ENCODE peak calls at places on chromosome 22, in seven cellular contexts. One of them, this sample, is unnamed. For H3K36me3 and H3K27me3, the result is how much of the 10 kb centered on the place peaks cover.

GRCh38 chr22:19598054-19598855 is 74.0 kb upstream of the CLDN5 start:
- DNase-seq in colonic mucosa: no peak
- DNase-seq in brain microvascular endothelial cell: no peak
- DNase-seq in neural progenitor cell: no peak
- DNase-seq in CD8-positive, alpha-beta memory T cell: no peak
- DNase-seq in bronchial epithelial cell: peak
- DNase-seq in SK-N-SH: no peak
- DNase-seq in this sample: no peak

GRCh38 chr22:31286360-31287255 is 5.7 kb downstream of the PIK3IP1 start:
- DNase-seq in bronchial epithelial cell: no peak
- DNase-seq in brain microvascular endothelial cell: no peak
- DNase-seq in SK-N-SH: no peak
- DNase-seq in neural progenitor cell: no peak
- DNase-seq in CD8-positive, alpha-beta memory T cell: peak
- DNase-seq in colonic mucosa: peak
- DNase-seq in this sample: no peak

GRCh38 chr22:19483481-19484244 is 3.9 kb downstream of the CDC45 start:
- DNase-seq in colonic mucosa: no peak
- DNase-seq in neural progenitor cell: no peak
- DNase-seq in SK-N-SH: no peak
- DNase-seq in CD8-positive, alpha-beta memory T cell: no peak
- DNase-seq in brain microvascular endothelial cell: peak
- DNase-seq in bronchial epithelial cell: peak
- DNase-seq in this sample: no peak

GRCh38 chr22:48885919-48886305 is 941.8 kb downstream of the BRD1 start:
- DNase-seq in colonic mucosa: no peak
- DNase-seq in bronchial epithelial cell: no peak
- DNase-seq in SK-N-SH: no peak
- DNase-seq in CD8-positive, alpha-beta memory T cell: no peak
- DNase-seq in neural progenitor cell: no peak
- DNase-seq in brain microvascular endothelial cell: no peak
- DNase-seq in this sample: no peak

GRCh38 chr22:18033204-18033998 is 9.0 kb upstream of the MICAL3 start:
- DNase-seq in CD8-positive, alpha-beta memory T cell: no peak
- DNase-seq in bronchial epithelial cell: no peak
- DNase-seq in colonic mucosa: no peak
- DNase-seq in brain microvascular endothelial cell: no peak
- DNase-seq in neural progenitor cell: no peak
- DNase-seq in SK-N-SH: no peak
- DNase-seq in this sample: no peak

GRCh38 chr22:18120941-18121340 is 10.3 kb downstream of the TUBA8 start:
- DNase-seq in bronchial epithelial cell: no peak
- DNase-seq in SK-N-SH: no peak
- DNase-seq in neural progenitor cell: no peak
- DNase-seq in brain microvascular endothelial cell: no peak
- DNase-seq in colonic mucosa: no peak
- DNase-seq in CD8-positive, alpha-beta memory T cell: no peak
- DNase-seq in this sample: no peak

GRCh38 chr22:39245130-39246039 is 603 bp upstream of the PDGFB start:
- DNase-seq in SK-N-SH: no peak
- DNase-seq in CD8-positive, alpha-beta memory T cell: no peak
- DNase-seq in colonic mucosa: no peak
- DNase-seq in brain microvascular endothelial cell: no peak
- DNase-seq in neural progenitor cell: no peak
- DNase-seq in bronchial epithelial cell: no peak
- DNase-seq in this sample: no peak

GRCh38 chr22:35434061-35434750 is 34.3 kb downstream of the MCM5 start:
- DNase-seq in SK-N-SH: no peak
- DNase-seq in bronchial epithelial cell: no peak
- DNase-seq in CD8-positive, alpha-beta memory T cell: no peak
- DNase-seq in colonic mucosa: no peak
- DNase-seq in neural progenitor cell: no peak
- DNase-seq in brain microvascular endothelial cell: no peak
- DNase-seq in this sample: no peak

GRCh38 chr22:33000342-33001280 is 57.6 kb downstream of the SYN3 start:
- DNase-seq in SK-N-SH: peak
- DNase-seq in colonic mucosa: peak
- DNase-seq in bronchial epithelial cell: no peak
- DNase-seq in neural progenitor cell: peak
- DNase-seq in brain microvascular endothelial cell: peak
- DNase-seq in CD8-positive, alpha-beta memory T cell: no peak
- DNase-seq in this sample: peak

GRCh38 chr22:29456211-29456671 is 17.9 kb downstream of the RFPL1 start:
- DNase-seq in bronchial epithelial cell: no peak
- DNase-seq in neural progenitor cell: peak
- DNase-seq in colonic mucosa: no peak
- DNase-seq in CD8-positive, alpha-beta memory T cell: no peak
- DNase-seq in SK-N-SH: no peak
- DNase-seq in brain microvascular endothelial cell: peak
- DNase-seq in this sample: peak

GRCh38 chr22:17578129-17578754 is 14.9 kb downstream of the SLC25A18 start:
- DNase-seq in brain microvascular endothelial cell: no peak
- DNase-seq in bronchial epithelial cell: peak
- DNase-seq in neural progenitor cell: no peak
- DNase-seq in CD8-positive, alpha-beta memory T cell: no peak
- DNase-seq in SK-N-SH: no peak
- DNase-seq in colonic mucosa: no peak
- DNase-seq in this sample: no peak

GRCh38 chr22:30714062-30714461 is 19.4 kb downstream of the OSBP2 start:
- DNase-seq in colonic mucosa: no peak
- DNase-seq in brain microvascular endothelial cell: no peak
- DNase-seq in CD8-positive, alpha-beta memory T cell: no peak
- DNase-seq in neural progenitor cell: no peak
- DNase-seq in bronchial epithelial cell: no peak
- DNase-seq in SK-N-SH: no peak
- DNase-seq in this sample: no peak

GRCh38 chr22:31637375-31637937 is 24.6 kb downstream of the PISD start:
- DNase-seq in bronchial epithelial cell: no peak
- DNase-seq in SK-N-SH: no peak
- DNase-seq in colonic mucosa: no peak
- DNase-seq in brain microvascular endothelial cell: no peak
- DNase-seq in neural progenitor cell: no peak
- DNase-seq in CD8-positive, alpha-beta memory T cell: no peak
- DNase-seq in this sample: peak

GRCh38 chr22:30717331-30717921 is 22.8 kb downstream of the OSBP2 start:
- DNase-seq in CD8-positive, alpha-beta memory T cell: no peak
- DNase-seq in SK-N-SH: no peak
- DNase-seq in neural progenitor cell: no peak
- DNase-seq in brain microvascular endothelial cell: peak
- DNase-seq in colonic mucosa: no peak
- DNase-seq in bronchial epithelial cell: peak
- DNase-seq in this sample: no peak

GRCh38 chr22:17106785-17107546 is 14.2 kb downstream of the TMEM121B start:
- DNase-seq in bronchial epithelial cell: no peak
- DNase-seq in neural progenitor cell: peak
- DNase-seq in brain microvascular endothelial cell: no peak
- DNase-seq in SK-N-SH: no peak
- DNase-seq in CD8-positive, alpha-beta memory T cell: no peak
- DNase-seq in colonic mucosa: no peak
- DNase-seq in this sample: peak

GRCh38 chr22:17047656-17048055 is 37.1 kb upstream of the IL17RA start:
- DNase-seq in bronchial epithelial cell: no peak
- DNase-seq in SK-N-SH: no peak
- DNase-seq in colonic mucosa: no peak
- DNase-seq in neural progenitor cell: no peak
- DNase-seq in brain microvascular endothelial cell: no peak
- DNase-seq in CD8-positive, alpha-beta memory T cell: no peak
- DNase-seq in this sample: no peak

GRCh38 chr22:49119551-49119952 is 708.1 kb downstream of the BRD1 start:
- DNase-seq in CD8-positive, alpha-beta memory T cell: no peak
- DNase-seq in SK-N-SH: no peak
- DNase-seq in brain microvascular endothelial cell: no peak
- DNase-seq in colonic mucosa: no peak
- DNase-seq in bronchial epithelial cell: no peak
- DNase-seq in neural progenitor cell: peak
- DNase-seq in this sample: peak

DNA sequence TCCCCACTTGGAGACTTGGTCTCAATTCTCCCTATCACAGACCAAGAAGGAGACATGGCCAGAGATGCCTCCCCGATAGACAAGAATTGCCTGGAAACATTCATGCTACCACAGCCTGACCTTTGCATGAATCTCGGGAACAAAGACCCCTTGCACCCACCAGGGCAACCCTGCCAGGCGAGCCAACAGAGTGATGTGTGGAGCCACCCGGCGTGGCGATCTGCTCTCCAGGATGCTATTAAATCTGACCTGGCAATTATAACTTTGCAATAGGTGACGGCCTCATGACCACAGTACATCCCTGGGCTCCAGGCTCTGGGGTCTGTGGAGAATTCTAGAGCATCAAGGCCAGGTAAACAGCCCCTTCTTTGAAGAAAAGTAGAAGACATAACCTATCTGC is 31.1 kb upstream of the MN1 start:
- DNase-seq in colonic mucosa: no peak
- DNase-seq in CD8-positive, alpha-beta memory T cell: no peak
- DNase-seq in neural progenitor cell: no peak
- DNase-seq in bronchial epithelial cell: no peak
- DNase-seq in brain microvascular endothelial cell: no peak
- DNase-seq in SK-N-SH: no peak
- DNase-seq in this sample: no peak
- H3K4me3 ChIP-seq in colonic mucosa: no peak
- H3K4me3 ChIP-seq in CD8-positive, alpha-beta memory T cell: no peak
- H3K4me3 ChIP-seq in neural progenitor cell: no peak
- H3K4me3 ChIP-seq in bronchial epithelial cell: no peak
- H3K4me3 ChIP-seq in brain microvascular endothelial cell: no peak
- H3K4me3 ChIP-seq in SK-N-SH: no peak
- H3K4me3 ChIP-seq in this sample: no peak

GRCh38 chr22:45543243-45543642 is 40.6 kb downstream of the FBLN1 start:
- DNase-seq in bronchial epithelial cell: no peak
- DNase-seq in CD8-positive, alpha-beta memory T cell: no peak
- DNase-seq in brain microvascular endothelial cell: no peak
- DNase-seq in neural progenitor cell: no peak
- DNase-seq in colonic mucosa: no peak
- DNase-seq in SK-N-SH: no peak
- DNase-seq in this sample: no peak

GRCh38 chr22:45544588-45545170 is 42.0 kb downstream of the FBLN1 start:
- DNase-seq in SK-N-SH: no peak
- DNase-seq in neural progenitor cell: no peak
- DNase-seq in bronchial epithelial cell: peak
- DNase-seq in brain microvascular endothelial cell: no peak
- DNase-seq in colonic mucosa: no peak
- DNase-seq in CD8-positive, alpha-beta memory T cell: no peak
- DNase-seq in this sample: no peak

GRCh38 chr22:45540122-45540521 is 37.4 kb downstream of the FBLN1 start:
- DNase-seq in bronchial epithelial cell: no peak
- DNase-seq in CD8-positive, alpha-beta memory T cell: no peak
- DNase-seq in brain microvascular endothelial cell: no peak
- DNase-seq in neural progenitor cell: no peak
- DNase-seq in SK-N-SH: no peak
- DNase-seq in colonic mucosa: no peak
- DNase-seq in this sample: no peak

GRCh38 chr22:45541580-45541979 is 38.9 kb downstream of the FBLN1 start:
- DNase-seq in bronchial epithelial cell: no peak
- DNase-seq in neural progenitor cell: no peak
- DNase-seq in SK-N-SH: no peak
- DNase-seq in colonic mucosa: no peak
- DNase-seq in CD8-positive, alpha-beta memory T cell: no peak
- DNase-seq in brain microvascular endothelial cell: no peak
- DNase-seq in this sample: no peak

GRCh38 chr22:45542001-45542520 is 39.4 kb downstream of the FBLN1 start:
- DNase-seq in CD8-positive, alpha-beta memory T cell: no peak
- DNase-seq in SK-N-SH: no peak
- DNase-seq in bronchial epithelial cell: no peak
- DNase-seq in brain microvascular endothelial cell: no peak
- DNase-seq in colonic mucosa: no peak
- DNase-seq in neural progenitor cell: no peak
- DNase-seq in this sample: no peak
- H3K36me3 ChIP-seq in CD8-positive, alpha-beta memory T cell: under half
- H3K36me3 ChIP-seq in SK-N-SH: under half
- H3K36me3 ChIP-seq in bronchial epithelial cell: under half
- H3K36me3 ChIP-seq in brain microvascular endothelial cell: under half
- H3K36me3 ChIP-seq in colonic mucosa: under half
- H3K36me3 ChIP-seq in neural progenitor cell: under half
- H3K36me3 ChIP-seq in this sample: under half

DNA sequence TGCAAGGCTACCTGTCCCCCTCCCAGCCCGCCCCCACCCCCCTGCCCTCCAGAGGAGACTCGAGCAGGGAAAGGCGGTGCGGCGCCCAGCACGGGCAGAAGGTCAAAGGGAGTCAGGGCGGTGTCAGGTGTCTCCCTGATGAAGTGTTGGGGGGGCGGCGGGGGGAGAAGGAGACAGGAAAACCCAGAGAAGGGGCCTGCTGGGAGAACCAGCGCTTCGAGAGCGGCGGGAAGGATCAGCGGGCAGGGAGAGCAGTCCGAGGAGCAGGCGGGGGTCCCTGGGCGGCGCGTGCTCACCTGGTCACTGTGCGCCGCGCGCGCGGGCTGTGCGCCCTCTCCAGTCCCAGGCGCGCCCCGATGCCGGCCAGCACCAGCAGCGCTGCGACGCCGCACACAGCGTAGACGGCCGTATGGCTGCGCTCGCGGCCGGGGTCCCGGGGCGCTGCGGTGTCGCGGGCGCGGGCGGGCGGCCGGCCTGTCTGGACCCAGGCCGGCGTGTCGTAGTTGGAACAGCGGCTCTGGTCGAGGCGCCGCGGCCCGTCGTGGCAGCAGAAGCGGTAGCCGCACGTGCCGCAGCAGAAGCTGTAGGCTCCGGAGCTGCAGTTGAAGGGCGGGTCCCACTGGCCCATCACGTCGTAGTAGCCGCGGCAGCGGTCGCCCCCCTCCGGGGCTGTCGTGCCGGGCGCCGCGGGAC is 886 bp downstream of the SHISA8 start:
- DNase-seq in neural progenitor cell: peak
- DNase-seq in brain microvascular endothelial cell: no peak
- DNase-seq in colonic mucosa: no peak
- DNase-seq in SK-N-SH: no peak
- DNase-seq in bronchial epithelial cell: no peak
- DNase-seq in CD8-positive, alpha-beta memory T cell: no peak
- DNase-seq in this sample: peak
- H3K27me3 ChIP-seq in neural progenitor cell: half or more
- H3K27me3 ChIP-seq in brain microvascular endothelial cell: half or more
- H3K27me3 ChIP-seq in colonic mucosa: half or more
- H3K27me3 ChIP-seq in SK-N-SH: under half
- H3K27me3 ChIP-seq in bronchial epithelial cell: under half
- H3K27me3 ChIP-seq in CD8-positive, alpha-beta memory T cell: under half
- H3K27me3 ChIP-seq in this sample: half or more

DNA sequence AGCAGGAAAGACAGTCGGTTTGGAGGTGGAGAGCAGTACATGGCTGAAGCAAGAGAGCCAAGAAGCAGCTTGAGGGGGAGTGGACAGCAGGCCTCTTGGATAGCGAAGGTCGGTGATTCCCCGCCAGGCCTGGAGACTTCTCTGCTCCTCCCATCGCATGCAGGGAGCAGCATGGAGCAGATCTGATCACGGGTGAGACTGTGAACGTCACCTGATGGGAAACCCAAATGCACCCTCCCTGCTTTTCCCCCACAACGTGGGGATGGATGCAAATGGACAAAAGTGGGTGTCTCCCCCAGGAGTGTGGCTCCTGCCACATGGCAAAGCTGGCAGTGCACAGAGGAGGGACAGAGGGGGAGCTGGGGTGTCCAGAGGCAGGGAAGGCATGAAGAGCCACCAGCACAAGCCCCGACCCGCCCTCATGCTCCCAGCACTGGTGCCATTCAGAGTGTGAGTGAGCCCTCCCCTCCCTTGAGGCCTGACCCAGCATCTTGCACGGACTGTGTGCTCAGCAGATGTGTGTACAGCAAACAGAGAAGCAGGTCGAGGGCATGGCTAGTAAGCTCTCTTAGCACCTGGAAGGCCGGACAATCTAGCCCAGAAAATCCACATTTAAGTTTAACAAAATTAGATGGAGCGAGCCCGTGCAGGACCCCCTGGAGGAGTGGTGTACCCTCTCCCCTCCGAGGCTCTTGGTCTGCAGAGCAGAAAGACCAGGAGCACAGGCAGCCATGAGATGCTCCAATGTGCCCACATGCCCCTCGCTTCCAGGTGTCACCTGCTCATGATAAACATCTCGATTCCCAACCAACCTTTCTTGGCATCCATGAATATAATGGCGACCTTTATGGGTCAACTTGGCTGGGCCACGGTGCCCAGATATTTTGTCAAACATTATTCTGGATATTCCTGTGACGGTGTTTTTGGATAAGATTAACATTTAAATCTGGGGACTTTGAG is 661.7 kb downstream of the TBC1D22A start:
- DNase-seq in brain microvascular endothelial cell: no peak
- DNase-seq in CD8-positive, alpha-beta memory T cell: no peak
- DNase-seq in colonic mucosa: no peak
- DNase-seq in neural progenitor cell: no peak
- DNase-seq in bronchial epithelial cell: no peak
- DNase-seq in SK-N-SH: no peak
- DNase-seq in this sample: no peak
- H3K4me3 ChIP-seq in brain microvascular endothelial cell: no peak
- H3K4me3 ChIP-seq in CD8-positive, alpha-beta memory T cell: no peak
- H3K4me3 ChIP-seq in colonic mucosa: no peak
- H3K4me3 ChIP-seq in neural progenitor cell: no peak
- H3K4me3 ChIP-seq in bronchial epithelial cell: no peak
- H3K4me3 ChIP-seq in SK-N-SH: no peak
- H3K4me3 ChIP-seq in this sample: no peak